ENCODE peak calls at places on chromosomes 5 and 9, in seven cellular contexts. One of them, this sample, is unnamed. For H3K4me1, the result is how much of the 10 kb centered on the place peaks cover.

GRCh38 chr5:142106061-142106460 is 2.5 kb upstream of the NDFIP1 start:
- DNase-seq in GM23338: no peak
- DNase-seq in suprapubic skin: no peak
- DNase-seq in spleen: no peak
- DNase-seq in HCT116: no peak
- DNase-seq in HepG2: no peak
- DNase-seq in vagina: no peak
- DNase-seq in this sample: no peak

GRCh38 chr9:74846771-74847170 is 41.0 kb downstream of the TRPM6 start:
- DNase-seq in GM23338: no peak
- DNase-seq in vagina: no peak
- DNase-seq in HCT116: no peak
- DNase-seq in spleen: no peak
- DNase-seq in HepG2: peak
- DNase-seq in suprapubic skin: no peak
- DNase-seq in this sample: no peak

GRCh38 chr5:124262443-124262842 is 484.0 kb downstream of the ZNF608 start:
- DNase-seq in suprapubic skin: no peak
- DNase-seq in HepG2: no peak
- DNase-seq in spleen: no peak
- DNase-seq in GM23338: peak
- DNase-seq in HCT116: no peak
- DNase-seq in vagina: no peak
- DNase-seq in this sample: peak

GRCh38 chr5:147310059-147310704 is 75.4 kb downstream of the STK32A start:
- DNase-seq in GM23338: peak
- DNase-seq in suprapubic skin: peak
- DNase-seq in HepG2: no peak
- DNase-seq in vagina: no peak
- DNase-seq in HCT116: peak
- DNase-seq in spleen: no peak
- DNase-seq in this sample: peak

GRCh38 chr9:93064392-93065124 is 6.1 kb downstream of the SUSD3 start:
- DNase-seq in suprapubic skin: no peak
- DNase-seq in HCT116: no peak
- DNase-seq in spleen: peak
- DNase-seq in GM23338: no peak
- DNase-seq in vagina: no peak
- DNase-seq in HepG2: no peak
- DNase-seq in this sample: peak

GRCh38 chr9:109812818-109813281 is 32.9 kb downstream of the PALM2AKAP2 start:
- DNase-seq in vagina: no peak
- DNase-seq in HepG2: no peak
- DNase-seq in suprapubic skin: no peak
- DNase-seq in GM23338: no peak
- DNase-seq in spleen: no peak
- DNase-seq in HCT116: no peak
- DNase-seq in this sample: no peak

GRCh38 chr5:75670571-75670970 is 46.7 kb downstream of the POC5 start:
- DNase-seq in HepG2: no peak
- DNase-seq in suprapubic skin: no peak
- DNase-seq in vagina: no peak
- DNase-seq in GM23338: no peak
- DNase-seq in HCT116: no peak
- DNase-seq in spleen: no peak
- DNase-seq in this sample: no peak

GRCh38 chr9:89317282-89317681 is 1.0 kb upstream of the SECISBP2 start:
- DNase-seq in HepG2: no peak
- DNase-seq in spleen: no peak
- DNase-seq in vagina: no peak
- DNase-seq in HCT116: no peak
- DNase-seq in GM23338: peak
- DNase-seq in suprapubic skin: no peak
- DNase-seq in this sample: no peak

GRCh38 chr5:572398-573019 is 39.6 kb upstream of the CEP72 start:
- DNase-seq in HCT116: no peak
- DNase-seq in vagina: no peak
- DNase-seq in GM23338: no peak
- DNase-seq in suprapubic skin: no peak
- DNase-seq in spleen: no peak
- DNase-seq in HepG2: no peak
- DNase-seq in this sample: no peak

GRCh38 chr5:80653497-80653896 is 955 bp upstream of the MSH3 start:
- DNase-seq in GM23338: no peak
- DNase-seq in HepG2: no peak
- DNase-seq in suprapubic skin: no peak
- DNase-seq in vagina: no peak
- DNase-seq in spleen: no peak
- DNase-seq in HCT116: no peak
- DNase-seq in this sample: no peak

GRCh38 chr5:58188287-58188651 is 271.6 kb downstream of the PLK2 start:
- DNase-seq in HCT116: peak
- DNase-seq in HepG2: peak
- DNase-seq in vagina: no peak
- DNase-seq in suprapubic skin: no peak
- DNase-seq in GM23338: peak
- DNase-seq in spleen: no peak
- DNase-seq in this sample: no peak

GRCh38 chr9:13461588-13461987 is 182.1 kb upstream of the MPDZ start:
- DNase-seq in HCT116: no peak
- DNase-seq in vagina: no peak
- DNase-seq in suprapubic skin: no peak
- DNase-seq in HepG2: no peak
- DNase-seq in spleen: no peak
- DNase-seq in GM23338: no peak
- DNase-seq in this sample: no peak

DNA sequence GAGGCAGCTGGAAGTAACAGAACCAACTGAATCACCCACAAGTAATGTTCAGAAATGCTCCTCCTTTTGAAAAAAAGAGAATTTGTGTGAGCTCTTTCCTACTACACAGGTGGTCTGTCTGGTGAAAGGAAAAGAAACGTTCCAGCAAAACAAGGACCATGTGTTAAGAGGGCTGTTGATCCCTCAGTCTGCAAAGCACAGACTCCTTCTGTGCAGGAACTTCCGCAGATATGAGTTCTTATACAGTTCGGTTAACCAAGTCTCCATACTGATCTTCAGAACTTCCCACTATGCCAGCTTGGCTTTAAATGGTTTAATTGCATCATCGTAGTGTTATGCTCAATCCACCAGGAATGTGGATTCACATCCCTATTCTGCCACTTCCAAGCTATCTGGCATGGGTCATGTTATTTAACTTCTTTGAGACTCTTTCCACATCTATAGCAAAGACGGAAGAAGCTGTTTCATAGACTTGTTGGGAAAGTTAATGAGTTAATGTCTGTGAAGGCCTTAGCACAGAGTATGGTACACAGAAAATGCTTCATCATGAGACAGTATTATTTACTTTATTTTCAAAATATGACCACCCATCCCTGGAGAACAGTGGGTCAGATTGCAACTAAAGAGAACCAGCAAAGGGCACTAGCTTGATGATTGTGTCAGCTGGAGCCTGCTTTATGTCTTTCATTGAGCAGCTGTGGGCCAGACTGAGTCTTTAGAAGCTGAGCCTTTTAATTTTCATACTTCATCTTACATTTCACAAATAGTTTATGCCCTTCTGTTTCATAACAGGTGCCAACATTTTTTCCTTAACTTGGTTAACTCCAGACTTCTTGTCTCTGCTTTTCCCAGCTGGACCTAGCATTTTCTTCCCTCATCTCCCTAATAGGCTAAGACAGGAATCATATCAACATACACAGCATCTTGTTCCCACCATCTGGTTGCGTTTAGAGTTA is 89.9 kb downstream of the MAMDC2 start:
- DNase-seq in spleen: no peak
- DNase-seq in suprapubic skin: no peak
- DNase-seq in HCT116: no peak
- DNase-seq in HepG2: no peak
- DNase-seq in vagina: no peak
- DNase-seq in GM23338: no peak
- DNase-seq in this sample: no peak
- TF ChIP-seq POLR2AphosphoS5 in spleen: no peak
- TF ChIP-seq POLR2AphosphoS5 in suprapubic skin: no peak
- TF ChIP-seq POLR2AphosphoS5 in HCT116: no peak
- TF ChIP-seq POLR2AphosphoS5 in HepG2: no peak
- TF ChIP-seq POLR2AphosphoS5 in vagina: no peak
- TF ChIP-seq POLR2AphosphoS5 in GM23338: no peak
- TF ChIP-seq POLR2AphosphoS5 in this sample: no peak

DNA sequence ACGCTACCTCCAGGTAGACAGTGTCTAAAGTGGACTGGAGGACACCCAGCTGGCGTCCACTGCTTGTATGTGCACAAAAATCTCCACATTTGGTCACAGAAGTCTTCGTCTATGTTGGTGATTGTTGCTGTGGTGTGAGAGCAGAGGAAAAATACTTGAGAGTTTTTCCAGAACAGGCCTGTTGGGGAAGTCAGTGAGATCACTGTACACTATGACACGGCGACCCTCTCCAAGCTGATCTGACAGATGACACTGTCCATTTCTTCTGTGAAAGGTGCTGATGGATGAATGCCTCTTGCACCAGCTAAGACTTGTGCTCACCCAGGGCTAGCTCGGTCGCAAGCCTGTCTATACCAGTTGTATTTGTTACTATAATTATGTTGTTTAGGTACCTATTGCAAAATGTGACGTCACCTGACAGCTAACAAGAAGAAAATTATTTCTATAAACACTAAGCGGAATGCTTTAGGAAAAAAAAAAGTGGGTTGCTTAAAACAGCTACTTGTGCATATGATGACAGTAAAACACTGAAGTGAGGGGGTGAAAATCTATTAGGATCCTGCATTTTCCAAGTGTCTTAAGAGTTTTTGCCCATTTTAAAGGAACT is 142.3 kb downstream of the ROR2 start:
- DNase-seq in vagina: no peak
- DNase-seq in HCT116: no peak
- DNase-seq in spleen: no peak
- DNase-seq in suprapubic skin: no peak
- DNase-seq in GM23338: no peak
- DNase-seq in HepG2: no peak
- DNase-seq in this sample: no peak
- H3K4me1 ChIP-seq in vagina: under half
- H3K4me1 ChIP-seq in HCT116: under half
- H3K4me1 ChIP-seq in spleen: under half
- H3K4me1 ChIP-seq in suprapubic skin: under half
- H3K4me1 ChIP-seq in GM23338: under half
- H3K4me1 ChIP-seq in HepG2: under half
- H3K4me1 ChIP-seq in this sample: under half

DNA sequence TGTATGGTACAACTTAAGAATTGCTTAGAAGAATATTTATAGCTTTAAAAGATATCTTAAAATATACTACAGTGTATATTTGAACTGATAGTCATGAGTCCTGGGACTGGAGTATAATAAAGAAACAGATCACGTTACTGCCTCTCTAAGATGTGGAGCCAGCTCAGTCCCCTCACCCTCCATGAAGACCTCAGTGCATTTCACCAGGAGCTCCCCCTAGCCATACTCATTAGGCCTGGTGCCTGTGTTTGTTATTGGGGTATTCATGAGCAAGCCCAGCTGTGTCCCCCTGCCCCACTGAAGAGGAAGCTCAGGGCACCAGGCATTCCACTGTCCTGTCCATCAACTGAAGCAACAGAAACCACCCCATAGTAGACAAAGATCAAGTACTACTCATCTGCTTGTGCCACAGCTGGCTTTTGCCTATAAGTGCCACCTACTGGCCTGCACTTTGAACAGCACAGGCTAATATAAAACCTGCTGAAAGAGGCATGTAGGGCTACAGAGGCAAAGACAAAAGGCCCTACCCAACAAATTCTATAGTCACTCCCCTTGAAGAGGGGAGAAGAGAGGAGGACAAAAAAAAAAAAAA is 850.2 kb upstream of the NUDT12 start:
- DNase-seq in HCT116: peak
- DNase-seq in HepG2: peak
- DNase-seq in GM23338: peak
- DNase-seq in vagina: no peak
- DNase-seq in spleen: no peak
- DNase-seq in suprapubic skin: no peak
- DNase-seq in this sample: no peak
- TF ChIP-seq CTCF in HCT116: peak
- TF ChIP-seq CTCF in HepG2: peak
- TF ChIP-seq CTCF in GM23338: peak
- TF ChIP-seq CTCF in vagina: no peak
- TF ChIP-seq CTCF in spleen: no peak
- TF ChIP-seq CTCF in suprapubic skin: no peak
- TF ChIP-seq CTCF in this sample: no peak

DNA sequence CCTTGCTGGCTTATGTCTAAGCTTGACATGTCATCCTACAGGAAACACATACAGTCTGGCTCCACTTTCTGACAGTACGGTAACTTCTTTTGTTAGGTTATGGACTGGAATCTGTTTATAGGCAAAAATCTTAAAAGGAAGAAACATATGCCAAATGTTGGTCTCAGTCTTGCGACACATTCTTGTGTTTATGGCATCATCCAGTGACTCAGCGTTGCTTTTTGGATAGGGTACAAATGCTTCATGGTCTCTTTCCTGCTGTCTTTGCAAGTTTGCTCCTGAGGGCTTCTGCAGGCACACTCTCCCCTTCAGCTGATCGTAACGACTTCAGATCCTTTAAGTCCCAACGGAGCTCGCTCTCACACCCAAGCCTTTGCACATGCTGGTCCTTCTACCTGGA is 23.5 kb upstream of the TNFSF8 start:
- DNase-seq in vagina: no peak
- DNase-seq in HepG2: no peak
- DNase-seq in suprapubic skin: peak
- DNase-seq in spleen: no peak
- DNase-seq in GM23338: no peak
- DNase-seq in HCT116: no peak
- DNase-seq in this sample: peak
- TF ChIP-seq POLR2AphosphoS5 in vagina: peak
- TF ChIP-seq POLR2AphosphoS5 in HepG2: no peak
- TF ChIP-seq POLR2AphosphoS5 in suprapubic skin: peak
- TF ChIP-seq POLR2AphosphoS5 in spleen: no peak
- TF ChIP-seq POLR2AphosphoS5 in GM23338: no peak
- TF ChIP-seq POLR2AphosphoS5 in HCT116: no peak
- TF ChIP-seq POLR2AphosphoS5 in this sample: peak